ENCODE peak calls at places on chromosomes 3 and 15, in nine cellular contexts. V is GM20000; B is effector memory CD4-positive, alpha-beta T cell; J is GM04504; D is activated effector memory CD4-positive, alpha-beta T cell treated with anti-CD3 and anti-CD28 coated beads, Interleukin-2, amount 50 U/mL, for 16 hours; Y is cardiac muscle cell; P is progenitor cell of endocrine pancreas; X is activated CD4-positive, alpha-beta T cell treated with anti-CD3 and anti-CD28 coated beads, Interleukin-2, amount 50 U/mL, for 1 hour; M is T-cell. T is an unnamed sample.

GRCh38 chr3:41565948-41566347 is 366.6 kb downstream of the CTNNB1 start:
- DNase-seq in P (no peak), X (no peak), Y (no peak), D (no peak), V (no peak), B (no peak), M (no peak), J (no peak), T (no peak)

GRCh38 chr3:169243122-169243521 is 420.4 kb downstream of the MECOM start:
- DNase-seq in P (no peak), J (no peak), V (no peak), D (no peak), Y (no peak), X (no peak), B (no peak), M (no peak), T (no peak)

GRCh38 chr15:76151599-76151974 is 91.8 kb downstream of the TMEM266 start:
- DNase-seq in V (no peak), B (no peak), P (no peak), M (no peak), D (no peak), Y (no peak), X (no peak), J (no peak), T (no peak)

GRCh38 chr15:79431636-79432344 is at the start of gene MINAR1:
- DNase-seq in V (peak), X (no peak), D (no peak), B (no peak), J (peak), M (no peak), Y (peak), P (peak), T (peak)

GRCh38 chr15:29457729-29458128 is 188.1 kb upstream of the NSMCE3 start:
- DNase-seq in J (no peak), B (no peak), X (no peak), D (no peak), V (no peak), Y (no peak), P (no peak), M (no peak), T (no peak)

GRCh38 chr3:11820540-11821041 is 26.1 kb downstream of the TAMM41 start:
- DNase-seq in B (no peak), D (no peak), V (peak), M (no peak), Y (peak), P (no peak), X (no peak), J (peak), T (no peak)

GRCh38 chr3:28800203-28800602 is 451.6 kb upstream of the AZI2 start:
- DNase-seq in M (no peak), P (no peak), X (no peak), Y (no peak), D (no peak), V (no peak), B (no peak), J (no peak), T (no peak)

GRCh38 chr15:75451674-75452363 is at the start of gene SIN3A:
- DNase-seq in D (peak), X (peak), M (peak), J (peak), P (peak), Y (peak), V (peak), B (peak), T (peak)

GRCh38 chr15:69082041-69082502 is 67.6 kb downstream of the NOX5 start:
- DNase-seq in B (no peak), D (no peak), V (no peak), M (no peak), J (no peak), P (no peak), X (no peak), Y (no peak), T (no peak)

GRCh38 chr3:31106204-31106603 is 211.7 kb upstream of the GADL1 start:
- DNase-seq in J (peak), Y (no peak), D (no peak), V (no peak), X (no peak), M (no peak), B (no peak), P (no peak), T (no peak)

GRCh38 chr3:127366383-127366782 is 78.5 kb upstream of the PRR20G start:
- DNase-seq in Y (peak), J (no peak), D (no peak), B (no peak), V (no peak), P (no peak), X (no peak), M (no peak), T (no peak)

GRCh38 chr3:127074900-127075360 is 92.0 kb downstream of the PLXNA1 start:
- DNase-seq in J (peak), B (no peak), D (peak), X (no peak), M (no peak), V (peak), Y (no peak), P (no peak), T (no peak)

GRCh38 chr15:74951006-74951405 is 5.6 kb downstream of the RPP25 start:
- DNase-seq in Y (no peak), J (no peak), P (no peak), B (no peak), M (no peak), V (no peak), X (no peak), D (no peak), T (no peak)

GRCh38 chr3:52298147-52299098 is 10.8 kb downstream of the GLYCTK start:
- DNase-seq in P (no peak), V (no peak), D (no peak), B (no peak), Y (peak), M (no peak), X (no peak), J (no peak), T (peak)

GRCh38 chr15:90883526-90883931 is 775 bp upstream of the FES start:
- DNase-seq in D (no peak), V (no peak), X (no peak), P (no peak), M (no peak), Y (no peak), J (no peak), B (no peak), T (no peak)

GRCh38 chr15:25611603-25612002 is 172.8 kb upstream of the UBE3A start:
- DNase-seq in P (no peak), D (no peak), X (no peak), V (no peak), M (no peak), J (no peak), B (no peak), Y (no peak), T (no peak)

T was measured in ecto neural progenitor cell.